ENCODE peak calls at places on chromosomes 11 and 22, in nine cellular contexts. M is hippocampal formation; L is SHP77; A is head of caudate nucleus; D is neural crest cell; C is D721Med; H is posterior cingulate gyrus; W is activated CD4-positive, alpha-beta T cell treated with anti-CD3 and anti-CD28 coated beads, Interleukin-2, amount 50 U/mL, for 1 hour; R is NCI-H1092. P is an unnamed sample.

GRCh38 chr22:24230911-24231656 is 13.8 kb downstream of the GGT5 start:
- DNase-seq in M (no peak), L (no peak), A (peak; percentile 24), D (peak; percentile 52), C (no peak), H (no peak), W (peak; percentile 62), R (peak; percentile 21), P (peak; percentile 19)

GRCh38 chr11:132872223-132872622 is 660.1 kb downstream of the OPCML start:
- DNase-seq in M (no peak), L (no peak), A (no peak), D (no peak), C (no peak), H (no peak), W (no peak), R (no peak), P (no peak)

GRCh38 chr22:43343262-43343988 is at the start of gene SCUBE1:
- DNase-seq in M (peak; percentile 2), L (peak; percentile 77), A (peak; percentile 22), D (peak; percentile 65), C (peak; percentile 62), H (peak; percentile 35), W (peak; percentile 38), R (peak; percentile 21), P (peak; percentile 29)

GRCh38 chr11:73299751-73300150 is 8.3 kb upstream of the ARHGEF17 start:
- DNase-seq in M (no peak), L (no peak), A (no peak), D (no peak), C (no peak), H (no peak), W (no peak), R (no peak), P (no peak)

GRCh38 chr11:44120169-44120568 is 24.7 kb downstream of the EXT2 start:
- DNase-seq in M (no peak), L (peak; percentile 10), A (no peak), D (no peak), C (no peak), H (no peak), W (no peak), R (no peak), P (no peak)

GRCh38 chr11:131966667-131967066 is 596.3 kb downstream of the NTM start:
- DNase-seq in M (no peak), L (no peak), A (no peak), D (no peak), C (no peak), H (no peak), W (no peak), R (no peak), P (no peak)

GRCh38 chr11:35584321-35584720 is 33.9 kb upstream of the FJX1 start:
- DNase-seq in M (no peak), L (no peak), A (no peak), D (no peak), C (no peak), H (no peak), W (no peak), R (no peak), P (peak; percentile 32)

GRCh38 chr22:37303821-37304274 is 21.5 kb downstream of the CYTH4 start:
- DNase-seq in M (no peak), L (no peak), A (peak; percentile 51), D (no peak), C (no peak), H (peak; percentile 48), W (no peak), R (no peak), P (peak; percentile 82)

GRCh38 chr22:37582526-37582925 is 2.6 kb upstream of the LGALS2 start:
- DNase-seq in M (no peak), L (no peak), A (no peak), D (no peak), C (no peak), H (no peak), W (no peak), R (no peak), P (no peak)

GRCh38 chr11:110886241-110886640 is 174.0 kb upstream of the ARHGAP20 start:
- DNase-seq in M (no peak), L (no peak), A (no peak), D (no peak), C (no peak), H (no peak), W (no peak), R (no peak), P (no peak)

GRCh38 chr11:57321996-57322880 is 2.5 kb downstream of the TNKS1BP1 start:
- DNase-seq in M (peak; percentile 18), L (peak; percentile 23), A (peak; percentile 83), D (peak; percentile 48), C (no peak), H (peak; percentile 70), W (no peak), R (no peak), P (peak; percentile 99)